ENCODE peak calls at places on chromosomes 3 and 15, in six cellular contexts. One of them, this sample, is unnamed.
A peak's percentile ranks its signal among the peaks of the same experiment; 100 is the strongest.

GRCh38 chr3:14950274-14950673 is 2.9 kb downstream of the NR2C2 start:
- DNase-seq in uterus: no peak
- DNase-seq in CD8-positive, alpha-beta memory T cell: no peak
- DNase-seq in WTC11: no peak
- DNase-seq in Calu3: no peak
- DNase-seq in NCI-H1092: no peak
- DNase-seq in this sample: no peak

GRCh38 chr3:185316740-185317407 is 46.1 kb upstream of the MAP3K13 start:
- DNase-seq in uterus: no peak
- DNase-seq in CD8-positive, alpha-beta memory T cell: no peak
- DNase-seq in WTC11: no peak
- DNase-seq in Calu3: peak; percentile 62
- DNase-seq in NCI-H1092: no peak
- DNase-seq in this sample: no peak

GRCh38 chr3:183698760-183699159 is 1.2 kb downstream of the YEATS2 start:
- DNase-seq in uterus: no peak
- DNase-seq in CD8-positive, alpha-beta memory T cell: no peak
- DNase-seq in WTC11: no peak
- DNase-seq in Calu3: no peak
- DNase-seq in NCI-H1092: no peak
- DNase-seq in this sample: no peak

GRCh38 chr15:78130466-78131294 is 565 bp downstream of the CIB2 start:
- DNase-seq in uterus: no peak
- DNase-seq in CD8-positive, alpha-beta memory T cell: no peak
- DNase-seq in WTC11: peak; percentile 27
- DNase-seq in Calu3: no peak
- DNase-seq in NCI-H1092: no peak
- DNase-seq in this sample: peak; percentile 30

GRCh38 chr3:5494913-5495519 is 307.5 kb downstream of the EDEM1 start:
- DNase-seq in uterus: no peak
- DNase-seq in CD8-positive, alpha-beta memory T cell: no peak
- DNase-seq in WTC11: no peak
- DNase-seq in Calu3: no peak
- DNase-seq in NCI-H1092: no peak
- DNase-seq in this sample: no peak

GRCh38 chr3:37216597-37217097 is 42.3 kb upstream of the LRRFIP2 start:
- DNase-seq in uterus: no peak
- DNase-seq in CD8-positive, alpha-beta memory T cell: no peak
- DNase-seq in WTC11: no peak
- DNase-seq in Calu3: no peak
- DNase-seq in NCI-H1092: no peak
- DNase-seq in this sample: no peak

GRCh38 chr15:67927501-67928156 is 87.8 kb upstream of the RNU6-1 start:
- DNase-seq in uterus: peak; percentile 52
- DNase-seq in CD8-positive, alpha-beta memory T cell: no peak
- DNase-seq in WTC11: no peak
- DNase-seq in Calu3: no peak
- DNase-seq in NCI-H1092: no peak
- DNase-seq in this sample: no peak

GRCh38 chr3:142724682-142725351 is 983 bp downstream of the TRPC1 start:
- DNase-seq in uterus: peak; percentile 42
- DNase-seq in CD8-positive, alpha-beta memory T cell: no peak
- DNase-seq in WTC11: peak; percentile 75
- DNase-seq in Calu3: peak; percentile 55
- DNase-seq in NCI-H1092: peak; percentile 23
- DNase-seq in this sample: no peak

GRCh38 chr3:15923640-15924405 is 126.0 kb upstream of the ANKRD28 start:
- DNase-seq in uterus: no peak
- DNase-seq in CD8-positive, alpha-beta memory T cell: no peak
- DNase-seq in WTC11: no peak
- DNase-seq in Calu3: no peak
- DNase-seq in NCI-H1092: no peak
- DNase-seq in this sample: no peak

GRCh38 chr15:67193223-67194009 is 61.0 kb downstream of the AAGAB start:
- DNase-seq in uterus: peak; percentile 67
- DNase-seq in CD8-positive, alpha-beta memory T cell: no peak
- DNase-seq in WTC11: no peak
- DNase-seq in Calu3: no peak
- DNase-seq in NCI-H1092: no peak
- DNase-seq in this sample: no peak

GRCh38 chr3:194690501-194691372 is 5.1 kb downstream of the FAM43A start:
- DNase-seq in uterus: peak; percentile 66
- DNase-seq in CD8-positive, alpha-beta memory T cell: no peak
- DNase-seq in WTC11: no peak
- DNase-seq in Calu3: no peak
- DNase-seq in NCI-H1092: no peak
- DNase-seq in this sample: no peak

GRCh38 chr3:16801698-16802097 is 83.1 kb upstream of the PLCL2 start:
- DNase-seq in uterus: no peak
- DNase-seq in CD8-positive, alpha-beta memory T cell: no peak
- DNase-seq in WTC11: no peak
- DNase-seq in Calu3: no peak
- DNase-seq in NCI-H1092: no peak
- DNase-seq in this sample: no peak

GRCh38 chr3:123893012-123893411 is 8.9 kb upstream of the MYLK start:
- DNase-seq in uterus: no peak
- DNase-seq in CD8-positive, alpha-beta memory T cell: no peak
- DNase-seq in WTC11: no peak
- DNase-seq in Calu3: no peak
- DNase-seq in NCI-H1092: no peak
- DNase-seq in this sample: no peak

GRCh38 chr3:71311320-71312046 is 272.0 kb downstream of the FOXP1 start:
- DNase-seq in uterus: no peak
- DNase-seq in CD8-positive, alpha-beta memory T cell: no peak
- DNase-seq in WTC11: no peak
- DNase-seq in Calu3: no peak
- DNase-seq in NCI-H1092: no peak
- DNase-seq in this sample: no peak

GRCh38 chr15:80246425-80246894 is 5.6 kb downstream of the CTXND1 start:
- DNase-seq in uterus: no peak
- DNase-seq in CD8-positive, alpha-beta memory T cell: no peak
- DNase-seq in WTC11: no peak
- DNase-seq in Calu3: no peak
- DNase-seq in NCI-H1092: no peak
- DNase-seq in this sample: no peak

GRCh38 chr3:177904661-177905060 is 631.6 kb upstream of the KCNMB2 start:
- DNase-seq in uterus: no peak
- DNase-seq in CD8-positive, alpha-beta memory T cell: no peak
- DNase-seq in WTC11: no peak
- DNase-seq in Calu3: no peak
- DNase-seq in NCI-H1092: no peak
- DNase-seq in this sample: no peak

GRCh38 chr15:63371297-63371918 is 10.2 kb downstream of the CA12 start:
- DNase-seq in uterus: peak; percentile 33
- DNase-seq in CD8-positive, alpha-beta memory T cell: no peak
- DNase-seq in WTC11: no peak
- DNase-seq in Calu3: no peak
- DNase-seq in NCI-H1092: no peak
- DNase-seq in this sample: no peak

GRCh38 chr3:74021451-74021850 is 396.7 kb upstream of the PDZRN3 start:
- DNase-seq in uterus: no peak
- DNase-seq in CD8-positive, alpha-beta memory T cell: no peak
- DNase-seq in WTC11: no peak
- DNase-seq in Calu3: no peak
- DNase-seq in NCI-H1092: no peak
- DNase-seq in this sample: no peak

GRCh38 chr3:30511524-30512278 is 94.7 kb upstream of the TGFBR2 start:
- DNase-seq in uterus: no peak
- DNase-seq in CD8-positive, alpha-beta memory T cell: no peak
- DNase-seq in WTC11: no peak
- DNase-seq in Calu3: peak; percentile 43
- DNase-seq in NCI-H1092: no peak
- DNase-seq in this sample: no peak

GRCh38 chr3:45123841-45124269 is 22.3 kb downstream of the CDCP1 start:
- DNase-seq in uterus: peak; percentile 51
- DNase-seq in CD8-positive, alpha-beta memory T cell: no peak
- DNase-seq in WTC11: no peak
- DNase-seq in Calu3: peak; percentile 28
- DNase-seq in NCI-H1092: no peak
- DNase-seq in this sample: no peak

GRCh38 chr3:51704511-51704950 is 2.3 kb upstream of the GRM2 start:
- DNase-seq in uterus: no peak
- DNase-seq in CD8-positive, alpha-beta memory T cell: no peak
- DNase-seq in WTC11: no peak
- DNase-seq in Calu3: no peak
- DNase-seq in NCI-H1092: no peak
- DNase-seq in this sample: no peak

GRCh38 chr15:63349621-63350020 is 32.0 kb downstream of the CA12 start:
- DNase-seq in uterus: no peak
- DNase-seq in CD8-positive, alpha-beta memory T cell: no peak
- DNase-seq in WTC11: no peak
- DNase-seq in Calu3: no peak
- DNase-seq in NCI-H1092: no peak
- DNase-seq in this sample: no peak

GRCh38 chr3:62376187-62376720 is 2.9 kb upstream of the FEZF2 start:
- DNase-seq in uterus: no peak
- DNase-seq in CD8-positive, alpha-beta memory T cell: no peak
- DNase-seq in WTC11: no peak
- DNase-seq in Calu3: no peak
- DNase-seq in NCI-H1092: no peak
- DNase-seq in this sample: no peak

GRCh38 chr3:179027326-179027900 is 44.2 kb downstream of the ZMAT3 start:
- DNase-seq in uterus: no peak
- DNase-seq in CD8-positive, alpha-beta memory T cell: no peak
- DNase-seq in WTC11: no peak
- DNase-seq in Calu3: no peak
- DNase-seq in NCI-H1092: no peak
- DNase-seq in this sample: peak; percentile 10

GRCh38 chr15:65204931-65205655 is 6.2 kb downstream of the CILP start:
- DNase-seq in uterus: no peak
- DNase-seq in CD8-positive, alpha-beta memory T cell: no peak
- DNase-seq in WTC11: no peak
- DNase-seq in Calu3: no peak
- DNase-seq in NCI-H1092: no peak
- DNase-seq in this sample: no peak

GRCh38 chr3:33440328-33440577 is at the start of gene UBP1:
- DNase-seq in uterus: no peak
- DNase-seq in CD8-positive, alpha-beta memory T cell: no peak
- DNase-seq in WTC11: peak; percentile 97
- DNase-seq in Calu3: peak; percentile 99
- DNase-seq in NCI-H1092: no peak
- DNase-seq in this sample: no peak

GRCh38 chr3:14225421-14225820 is 46.8 kb downstream of the LSM3 start:
- DNase-seq in uterus: no peak
- DNase-seq in CD8-positive, alpha-beta memory T cell: no peak
- DNase-seq in WTC11: no peak
- DNase-seq in Calu3: peak; percentile 21
- DNase-seq in NCI-H1092: no peak
- DNase-seq in this sample: no peak

GRCh38 chr15:66456211-66456610 is 41.4 kb downstream of the SNAPC5 start:
- DNase-seq in uterus: no peak
- DNase-seq in CD8-positive, alpha-beta memory T cell: no peak
- DNase-seq in WTC11: no peak
- DNase-seq in Calu3: no peak
- DNase-seq in NCI-H1092: no peak
- DNase-seq in this sample: no peak

GRCh38 chr15:74302821-74303359 is 64.6 kb downstream of the CYP11A1 start:
- DNase-seq in uterus: peak; percentile 43
- DNase-seq in CD8-positive, alpha-beta memory T cell: no peak
- DNase-seq in WTC11: peak; percentile 86
- DNase-seq in Calu3: peak; percentile 83
- DNase-seq in NCI-H1092: peak; percentile 61
- DNase-seq in this sample: peak; percentile 36

GRCh38 chr15:91289324-91289723 is 189.3 kb downstream of the SV2B start:
- DNase-seq in uterus: no peak
- DNase-seq in CD8-positive, alpha-beta memory T cell: no peak
- DNase-seq in WTC11: peak; percentile 16
- DNase-seq in Calu3: peak; percentile 22
- DNase-seq in NCI-H1092: no peak
- DNase-seq in this sample: no peak

GRCh38 chr3:40079203-40079844 is 230.2 kb upstream of the EIF1B start:
- DNase-seq in uterus: no peak
- DNase-seq in CD8-positive, alpha-beta memory T cell: no peak
- DNase-seq in WTC11: no peak
- DNase-seq in Calu3: no peak
- DNase-seq in NCI-H1092: no peak
- DNase-seq in this sample: no peak

GRCh38 chr3:101801174-101801573 is 22.2 kb downstream of the NXPE3 start:
- DNase-seq in uterus: no peak
- DNase-seq in CD8-positive, alpha-beta memory T cell: no peak
- DNase-seq in WTC11: no peak
- DNase-seq in Calu3: no peak
- DNase-seq in NCI-H1092: no peak
- DNase-seq in this sample: no peak

GRCh38 chr15:27665002-27665401 is 434.1 kb downstream of the OCA2 start:
- DNase-seq in uterus: no peak
- DNase-seq in CD8-positive, alpha-beta memory T cell: no peak
- DNase-seq in WTC11: no peak
- DNase-seq in Calu3: no peak
- DNase-seq in NCI-H1092: no peak
- DNase-seq in this sample: no peak